ENCODE peak calls at places on chromosomes 6 and 20, in nine cellular contexts. O is right lobe of liver, D is spleen, J is heart left ventricle, R is adrenal gland, V is A549, X is NB4, I is thyroid gland, Q is HCT116. U is an unnamed sample.

GRCh38 chr6:147154454-147154853 is 49.8 kb upstream of the STXBP5 start:
- DNase-seq in O (no peak), D (no peak), J (no peak), R (no peak), V (peak), X (peak), I (no peak), Q (no peak), U (no peak)

GRCh38 chr20:3423126-3423525 is 15.7 kb upstream of the DNAAF9 start:
- DNase-seq in O (no peak), D (no peak), J (no peak), R (no peak), V (no peak), X (peak), I (no peak), Q (no peak), U (no peak)

GRCh38 chr6:50707652-50708325 is 5.5 kb upstream of the TFAP2D start:
- DNase-seq in O (no peak), D (no peak), J (no peak), R (no peak), V (no peak), X (no peak), I (no peak), Q (no peak), U (no peak)

GRCh38 chr20:48904566-48905321 is 16.8 kb upstream of the ARFGEF2 start:
- DNase-seq in O (peak), D (no peak), J (peak), R (peak), V (peak), X (peak), I (peak), Q (peak), U (no peak)

GRCh38 chr6:150683320-150683719 is 83.6 kb downstream of the PLEKHG1 start:
- DNase-seq in O (peak), D (peak), J (peak), R (peak), V (no peak), X (no peak), I (no peak), Q (no peak), U (no peak)

GRCh38 chr6:149076355-149076734 is 241.2 kb upstream of the TAB2 start:
- DNase-seq in O (no peak), D (no peak), J (no peak), R (no peak), V (no peak), X (no peak), I (no peak), Q (no peak), U (no peak)

GRCh38 chr20:62977613-62978558 is 25.4 kb downstream of the SLC17A9 start:
- DNase-seq in O (no peak), D (peak), J (no peak), R (no peak), V (peak), X (peak), I (no peak), Q (peak), U (no peak)

GRCh38 chr6:143079325-143079640 is 18.6 kb downstream of the AIG1 start:
- DNase-seq in O (no peak), D (no peak), J (no peak), R (no peak), V (no peak), X (no peak), I (no peak), Q (no peak), U (no peak)

GRCh38 chr20:46520976-46521579 is 7.7 kb upstream of the ZNF334 start:
- DNase-seq in O (peak), D (peak), J (no peak), R (peak), V (peak), X (peak), I (peak), Q (peak), U (no peak)

GRCh38 chr20:22274330-22274729 is 310.0 kb downstream of the FOXA2 start:
- DNase-seq in O (no peak), D (no peak), J (no peak), R (no peak), V (no peak), X (no peak), I (no peak), Q (no peak), U (no peak)

DNA sequence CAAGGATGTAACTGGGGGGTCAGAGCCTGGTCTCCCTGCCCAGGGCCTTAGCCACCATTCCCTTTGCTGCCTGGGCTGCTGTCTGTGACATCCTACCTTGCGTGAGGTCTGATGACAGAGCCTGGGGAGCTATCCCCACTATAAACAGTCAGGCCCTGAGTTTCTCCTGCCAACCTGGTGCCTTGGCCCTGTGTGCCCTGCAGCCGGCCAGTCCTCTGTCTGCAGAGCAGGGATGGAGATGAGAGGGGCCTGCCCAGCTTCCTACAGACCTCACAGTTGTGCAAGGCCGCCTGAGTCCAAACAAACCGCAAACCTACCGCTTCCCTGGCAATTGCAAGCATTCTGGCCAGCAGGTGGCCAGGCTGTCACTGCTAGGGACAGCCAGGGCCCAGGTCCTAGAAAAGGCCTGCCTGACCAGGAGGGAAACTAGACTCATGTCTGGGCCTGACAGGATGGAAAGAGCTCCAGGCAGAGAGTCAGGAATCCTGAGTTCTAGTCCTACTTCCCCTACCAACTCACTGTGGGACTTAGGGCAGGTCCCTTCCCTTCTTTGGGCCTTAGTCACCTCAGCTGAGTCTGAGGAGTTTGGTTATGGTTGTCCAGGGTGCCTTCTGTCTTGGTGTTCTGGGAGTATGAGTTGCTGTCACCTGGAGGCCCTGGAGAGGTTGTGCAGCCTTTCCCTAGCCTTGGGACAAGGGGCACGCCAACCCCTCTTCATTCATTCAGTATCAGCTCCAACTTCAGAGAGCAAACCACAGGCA is 86.2 kb downstream of the VEGFA start:
- DNase-seq in O (peak), D (no peak), J (no peak), R (peak), V (peak), X (peak), I (peak), Q (peak), U (no peak)
- TF ChIP-seq CTCF in O (peak), D (no peak), J (peak), R (peak), V (peak), X (peak), I (peak), Q (peak), U (no peak)

DNA sequence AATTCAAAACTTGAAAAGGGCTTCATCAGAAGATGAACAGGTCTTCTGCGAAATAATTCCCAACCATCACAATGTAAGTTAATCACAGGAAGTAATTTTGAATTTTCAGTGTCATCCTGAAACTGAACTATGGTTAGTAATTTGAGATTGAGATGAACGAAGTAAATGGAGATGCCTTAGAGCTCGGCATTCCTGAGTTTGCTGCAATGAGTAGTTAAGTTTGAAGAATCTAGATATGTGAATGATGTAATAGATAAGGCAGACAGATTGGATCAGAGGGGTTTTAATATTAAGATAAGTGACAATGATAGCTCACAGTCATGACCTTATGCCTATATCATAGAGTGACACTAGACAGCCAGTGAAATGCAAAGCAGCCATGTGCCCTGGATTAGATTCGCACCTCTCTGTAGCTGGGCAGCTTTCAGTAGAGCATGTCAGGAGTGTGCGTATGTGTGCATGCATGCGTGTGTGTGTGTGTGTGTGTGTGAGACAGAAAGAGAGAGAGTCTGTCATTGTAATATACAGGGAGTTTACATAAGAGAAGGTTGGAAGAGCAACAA is 232.9 kb downstream of the GMPR start:
- DNase-seq in O (no peak), D (no peak), J (no peak), R (no peak), V (no peak), X (no peak), I (peak), Q (no peak), U (no peak)
- TF ChIP-seq POLR2A in O (no peak), D (no peak), J (no peak), R (no peak), V (no peak), X (no peak), I (no peak), Q (no peak), U (no peak)

DNA sequence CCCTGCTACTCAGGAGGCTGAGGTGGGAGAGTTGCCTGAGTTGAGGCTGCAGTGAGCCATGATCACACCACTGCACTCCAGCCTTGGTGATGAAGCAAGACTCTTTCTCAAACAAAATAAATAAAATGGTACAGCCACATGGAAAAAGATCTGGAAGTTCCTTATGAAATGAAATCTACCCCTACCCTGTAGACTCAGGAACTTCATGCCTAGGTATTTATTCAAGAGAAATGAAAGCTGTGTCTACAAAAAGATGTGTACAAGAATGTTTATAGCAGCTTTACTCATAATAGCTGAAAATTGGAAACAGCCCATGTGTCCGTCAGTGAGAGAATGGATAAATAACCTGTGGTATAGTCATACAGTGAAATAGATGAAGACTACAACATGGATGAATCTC is 15.2 kb upstream of the C6orf62 start:
- DNase-seq in O (no peak), D (no peak), J (no peak), R (no peak), V (no peak), X (no peak), I (no peak), Q (no peak), U (no peak)
- TF ChIP-seq CTCF in O (no peak), D (no peak), J (no peak), R (no peak), V (no peak), X (no peak), I (no peak), Q (no peak), U (no peak)

GRCh38 chr6:29884261-29884660 is 56.6 kb downstream of the HLA-G start:
- DNase-seq in O (no peak), D (no peak), J (no peak), R (no peak), V (no peak), X (no peak), I (no peak), Q (no peak), U (no peak)

GRCh38 chr6:29892696-29893095 is 49.6 kb upstream of the HLA-A start:
- DNase-seq in O (no peak), D (no peak), J (no peak), R (no peak), V (no peak), X (no peak), I (no peak), Q (no peak), U (peak)

GRCh38 chr6:29887330-29887818 is 55.0 kb upstream of the HLA-A start:
- DNase-seq in O (peak), D (peak), J (peak), R (peak), V (no peak), X (no peak), I (peak), Q (peak), U (no peak)

GRCh38 chr6:29886686-29887085 is 55.6 kb upstream of the HLA-A start:
- DNase-seq in O (no peak), D (no peak), J (no peak), R (no peak), V (no peak), X (no peak), I (no peak), Q (no peak), U (no peak)

GRCh38 chr6:29887819-29888581 is 54.3 kb upstream of the HLA-A start:
- DNase-seq in O (peak), D (peak), J (peak), R (peak), V (no peak), X (peak), I (peak), Q (peak), U (no peak)
- TF ChIP-seq POLR2A in O (peak), D (no peak), J (no peak), R (no peak), V (no peak), X (no peak), I (no peak), Q (peak), U (peak)

GRCh38 chr20:18466894-18467678 is at the start of the genes DZANK1 and POLR3F:
- DNase-seq in O (peak), D (peak), J (peak), R (peak), V (peak), X (peak), I (peak), Q (peak), U (peak)

GRCh38 chr20:18465536-18466200 is 1.2 kb downstream of the DZANK1 start:
- DNase-seq in O (no peak), D (no peak), J (no peak), R (no peak), V (no peak), X (no peak), I (no peak), Q (no peak), U (no peak)

DNA sequence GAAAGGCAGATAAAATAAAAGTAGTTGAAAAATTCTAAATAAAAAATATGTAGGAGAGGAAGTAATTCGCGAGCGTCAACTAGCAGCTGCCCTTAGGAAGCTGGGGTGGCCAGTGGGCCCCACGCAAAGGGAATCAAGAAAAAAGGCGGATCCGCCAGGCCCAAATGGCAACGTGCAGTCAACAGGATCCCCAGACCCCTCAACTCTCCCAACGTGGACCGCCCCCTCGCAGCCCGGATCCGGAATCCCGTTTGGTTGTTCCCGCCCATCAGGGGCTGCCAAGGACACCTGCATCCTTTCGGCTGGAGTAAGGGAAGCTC is 296 bp downstream of the DZANK1 start:
- DNase-seq in O (no peak), D (no peak), J (no peak), R (no peak), V (no peak), X (no peak), I (no peak), Q (no peak), U (peak)
- TF ChIP-seq CTCF in O (no peak), D (no peak), J (no peak), R (no peak), V (no peak), X (no peak), I (no peak), Q (no peak), U (no peak)